ENCODE peak calls at places on chromosomes 11 and 22, in eight cellular contexts. Z is substantia nigra; N is effector memory CD4-positive, alpha-beta T cell; M is Peyer's patch; W is GM23248; J is CD4-positive, alpha-beta T cell; D is GM23338; G is neuronal stem cell. H is an unnamed sample.

GRCh38 chr11:84720706-84721402 is 906.3 kb downstream of the DLG2 start:
- DNase-seq in D (peak; percentile 63), M (no peak), G (peak; percentile 20), J (no peak), W (peak; percentile 19), Z (no peak), N (no peak), H (no peak)

GRCh38 chr11:1830500-1831223 is 4.1 kb upstream of the SYT8 start:
- DNase-seq in G (no peak), M (no peak), Z (no peak), J (no peak), N (no peak), D (no peak), W (no peak), H (no peak)

GRCh38 chr11:66713746-66714480 is 15.1 kb downstream of the SPTBN2 start:
- DNase-seq in Z (no peak), G (no peak), J (no peak), D (no peak), N (no peak), M (no peak), W (no peak), H (no peak)

GRCh38 chr11:101456812-101457211 is 127.0 kb downstream of the TRPC6 start:
- DNase-seq in J (no peak), N (no peak), G (no peak), M (no peak), W (peak; percentile 67), Z (no peak), D (no peak), H (no peak)

GRCh38 chr11:120268686-120269085 is 28.7 kb downstream of the POU2F3 start:
- DNase-seq in J (no peak), Z (no peak), M (no peak), N (no peak), G (no peak), W (no peak), D (no peak), H (no peak)

GRCh38 chr22:35743466-35743865 is 25.8 kb downstream of the APOL5 start:
- DNase-seq in M (no peak), W (peak; percentile 20), Z (no peak), D (peak; percentile 37), G (no peak), N (no peak), J (no peak), H (no peak)

GRCh38 chr22:49356428-49356827 is 471.2 kb downstream of the BRD1 start:
- DNase-seq in Z (no peak), W (no peak), M (no peak), D (no peak), N (no peak), J (no peak), G (no peak), H (no peak)

GRCh38 chr11:9855579-9856260 is 191.8 kb downstream of the SWAP70 start:
- DNase-seq in D (no peak), J (no peak), G (no peak), W (peak; percentile 89), Z (no peak), M (peak; percentile 33), N (no peak), H (no peak)

GRCh38 chr11:64971421-64972233 is at the start of gene MAJIN:
- DNase-seq in Z (peak; percentile 10), J (peak; percentile 76), M (peak; percentile 78), N (peak; percentile 79), G (peak; percentile 21), W (peak; percentile 52), D (peak; percentile 97), H (peak; percentile 64)

GRCh38 chr11:10742460-10743208 is 8.4 kb upstream of the CTR9 start:
- DNase-seq in W (peak; percentile 87), D (no peak), N (peak; percentile 13), Z (no peak), M (peak; percentile 50), G (no peak), J (no peak), H (no peak)

GRCh38 chr11:20450829-20451228 is 63.3 kb downstream of the PRMT3 start:
- DNase-seq in D (no peak), G (no peak), M (no peak), W (no peak), Z (no peak), N (no peak), J (no peak), H (no peak)

GRCh38 chr11:61627831-61628753 is 47.2 kb upstream of the SYT7 start:
- DNase-seq in J (peak; percentile 5), G (peak; percentile 67), N (no peak), D (peak; percentile 88), W (peak; percentile 87), M (no peak), Z (no peak), H (peak; percentile 11)

GRCh38 chr11:92911478-92911877 is 58.0 kb upstream of the MTNR1B start:
- DNase-seq in J (no peak), D (no peak), Z (no peak), M (no peak), G (no peak), W (no peak), N (no peak), H (no peak)

GRCh38 chr11:93396356-93396755 is 65.8 kb downstream of the DEUP1 start:
- DNase-seq in M (no peak), J (no peak), D (peak; percentile 30), W (peak; percentile 12), N (no peak), G (no peak), Z (no peak), H (no peak)

GRCh38 chr11:36746886-36747710 is 149.1 kb upstream of the RAG2 start:
- DNase-seq in W (peak; percentile 90), J (peak; percentile 69), Z (peak; percentile 32), G (peak; percentile 90), N (peak; percentile 43), D (peak; percentile 95), M (peak; percentile 62), H (peak; percentile 47)
- H3K27ac ChIP-seq in W (no peak overlapping the region), J (no peak overlapping the region), Z (no peak overlapping the region), G (no peak overlapping the region), N (no peak overlapping the region), D (no peak overlapping the region), M (no peak overlapping the region), H (no peak overlapping the region)

GRCh38 chr11:86942212-86942611 is 13.0 kb downstream of the FZD4 start:
- DNase-seq in W (peak; percentile 36), G (no peak), Z (no peak), M (no peak), D (no peak), N (no peak), J (no peak), H (no peak)

GRCh38 chr11:86940122-86940777 is 14.9 kb downstream of the FZD4 start:
- DNase-seq in J (no peak), Z (no peak), D (peak; percentile 40), W (peak; percentile 92), M (no peak), N (no peak), G (no peak), H (no peak)

GRCh38 chr11:86941871-86942208 is 13.4 kb downstream of the FZD4 start:
- DNase-seq in M (no peak), N (no peak), G (no peak), W (no peak), D (no peak), Z (no peak), J (no peak), H (no peak)

GRCh38 chr11:86938900-86939880 is 16.0 kb downstream of the FZD4 start:
- DNase-seq in D (peak; percentile 81), W (peak; percentile 77), N (no peak), M (no peak), Z (no peak), G (peak; percentile 44), J (no peak), H (no peak)

DNA sequence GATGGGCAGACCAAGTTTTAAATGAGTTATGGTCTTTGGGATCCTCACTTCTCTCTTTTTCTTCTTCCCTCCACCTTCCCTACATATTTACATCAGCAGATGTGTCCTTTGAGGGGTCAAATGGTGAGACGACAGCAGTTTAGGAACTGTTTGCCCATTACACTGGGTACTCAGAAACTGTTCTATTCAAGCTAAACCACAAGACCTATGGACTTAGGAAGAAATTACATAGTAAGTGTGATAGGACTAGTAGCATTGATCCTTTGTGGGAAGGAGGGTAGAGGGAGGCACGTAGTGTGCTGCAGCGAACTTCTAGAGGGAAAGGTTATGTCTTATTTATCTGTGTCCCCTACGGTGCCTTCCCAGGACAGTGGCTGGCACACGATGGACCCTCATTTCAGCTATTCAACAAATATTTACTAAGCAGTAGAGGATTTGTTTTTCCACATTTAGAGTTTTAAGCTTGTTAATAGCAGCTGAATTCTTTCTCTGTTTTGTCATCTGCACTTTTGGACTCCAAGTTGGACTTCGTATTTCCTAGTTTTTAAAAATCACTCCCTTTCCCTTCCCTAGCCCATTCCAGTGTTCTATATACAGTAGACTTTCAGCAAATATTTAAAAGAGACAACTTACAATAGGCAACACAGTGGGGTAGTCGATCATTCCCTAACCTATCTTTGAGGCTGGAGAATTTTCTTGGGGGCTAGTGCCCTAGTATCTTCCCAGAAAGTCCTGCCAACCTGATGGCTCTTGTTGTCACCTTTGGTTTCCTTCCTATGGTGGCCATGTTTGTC is 13.9 kb downstream of the FZD4 start:
- DNase-seq in D (no peak), W (peak; percentile 38), G (no peak), Z (no peak), J (no peak), N (no peak), M (no peak), H (no peak)
- H3K27ac ChIP-seq in D (no peak overlapping the region), W (peak overlapping the region; percentile 66), G (no peak overlapping the region), Z (no peak overlapping the region), J (no peak overlapping the region), N (no peak overlapping the region), M (peak overlapping the region; percentile 21), H (no peak overlapping the region)

GRCh38 chr22:44497904-44498242 is at the start of gene RTL6:
- DNase-seq in J (no peak), D (no peak), Z (no peak), W (no peak), M (no peak), G (no peak), N (no peak), H (no peak)
- H3K27ac ChIP-seq in J (peak within 1 kb of the TSS; percentile 35), D (no peak within 1 kb of the TSS), Z (peak within 1 kb of the TSS; percentile 71), W (peak within 1 kb of the TSS; percentile 86), M (peak within 1 kb of the TSS; percentile 84), G (peak within 1 kb of the TSS; percentile 63), N (peak within 1 kb of the TSS; percentile 66), H (peak within 1 kb of the TSS; percentile 62)

GRCh38 chr11:125728969-125729368 is 17.1 kb upstream of the PATE1 start:
- DNase-seq in M (no peak), W (no peak), J (no peak), D (no peak), Z (no peak), N (no peak), G (no peak), H (no peak)
- H3K27ac ChIP-seq in M (no peak overlapping the region), W (no peak overlapping the region), J (no peak overlapping the region), D (no peak overlapping the region), Z (no peak overlapping the region), N (no peak overlapping the region), G (no peak overlapping the region), H (no peak overlapping the region)

DNA sequence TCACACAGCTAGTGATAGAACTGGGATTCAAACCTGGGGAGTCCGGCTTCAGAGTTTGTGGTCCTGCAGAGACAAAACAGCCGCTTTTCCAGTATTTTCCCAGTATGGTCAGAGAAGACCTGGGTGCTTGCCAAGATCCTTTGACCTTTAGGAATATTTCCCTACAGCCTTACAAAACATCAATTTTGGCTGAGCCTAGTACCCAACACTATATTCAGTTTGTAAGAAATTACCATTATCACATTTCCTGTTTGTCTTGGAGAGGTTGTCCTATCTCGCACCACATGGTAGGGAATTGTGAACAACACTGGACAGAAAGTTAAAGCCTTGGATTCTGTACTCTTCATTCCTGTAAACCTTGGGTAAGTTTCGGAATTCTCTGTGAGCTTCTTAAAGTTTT is 10.7 kb upstream of the NEU3 start:
- DNase-seq in Z (no peak), D (no peak), G (no peak), N (no peak), W (no peak), M (no peak), J (no peak), H (no peak)
- H3K27ac ChIP-seq in Z (no peak overlapping the region), D (no peak overlapping the region), G (no peak overlapping the region), N (no peak overlapping the region), W (no peak overlapping the region), M (no peak overlapping the region), J (no peak overlapping the region), H (no peak overlapping the region)